ENCODE peak calls at places on chromosome 15, in six cellular contexts. One of them, this sample, is unnamed.

GRCh38 chr15:78620021-78620838 is 566 bp downstream of the CHRNA3 start:
- DNase-seq in lower leg skin: no peak
- DNase-seq in body of pancreas: no peak
- DNase-seq in ovary: peak
- DNase-seq in A549: peak
- DNase-seq in esophagus squamous epithelium: no peak
- DNase-seq in this sample: no peak

GRCh38 chr15:99104788-99105515 is at the start of gene SYNM:
- DNase-seq in lower leg skin: no peak
- DNase-seq in body of pancreas: peak
- DNase-seq in ovary: peak
- DNase-seq in A549: peak
- DNase-seq in esophagus squamous epithelium: no peak
- DNase-seq in this sample: peak

GRCh38 chr15:37995461-37996347 is 61.3 kb downstream of the TMCO5A start:
- DNase-seq in lower leg skin: no peak
- DNase-seq in body of pancreas: no peak
- DNase-seq in ovary: no peak
- DNase-seq in A549: no peak
- DNase-seq in esophagus squamous epithelium: no peak
- DNase-seq in this sample: no peak

GRCh38 chr15:59384507-59384906 is 11.8 kb upstream of the MYO1E start:
- DNase-seq in lower leg skin: no peak
- DNase-seq in body of pancreas: no peak
- DNase-seq in ovary: no peak
- DNase-seq in A549: no peak
- DNase-seq in esophagus squamous epithelium: no peak
- DNase-seq in this sample: no peak

GRCh38 chr15:73515520-73515919 is 72.6 kb downstream of the REC114 start:
- DNase-seq in lower leg skin: no peak
- DNase-seq in body of pancreas: no peak
- DNase-seq in ovary: no peak
- DNase-seq in A549: no peak
- DNase-seq in esophagus squamous epithelium: no peak
- DNase-seq in this sample: no peak

GRCh38 chr15:63140936-63141335 is 16.3 kb downstream of the RPS27L start:
- DNase-seq in lower leg skin: no peak
- DNase-seq in body of pancreas: no peak
- DNase-seq in ovary: no peak
- DNase-seq in A549: no peak
- DNase-seq in esophagus squamous epithelium: no peak
- DNase-seq in this sample: no peak

GRCh38 chr15:35674873-35675781 is 129.2 kb upstream of the DPH6 start:
- DNase-seq in lower leg skin: no peak
- DNase-seq in body of pancreas: no peak
- DNase-seq in ovary: no peak
- DNase-seq in A549: no peak
- DNase-seq in esophagus squamous epithelium: no peak
- DNase-seq in this sample: no peak

GRCh38 chr15:99925661-99926461 is 192.6 kb upstream of the LYSMD4 start:
- DNase-seq in lower leg skin: peak
- DNase-seq in body of pancreas: peak
- DNase-seq in ovary: peak
- DNase-seq in A549: peak
- DNase-seq in esophagus squamous epithelium: peak
- DNase-seq in this sample: peak

GRCh38 chr15:76065793-76066192 is 6.0 kb downstream of the TMEM266 start:
- DNase-seq in lower leg skin: no peak
- DNase-seq in body of pancreas: no peak
- DNase-seq in ovary: no peak
- DNase-seq in A549: no peak
- DNase-seq in esophagus squamous epithelium: no peak
- DNase-seq in this sample: no peak

GRCh38 chr15:48861813-48862431 is 16.0 kb upstream of the EID1 start:
- DNase-seq in lower leg skin: no peak
- DNase-seq in body of pancreas: no peak
- DNase-seq in ovary: no peak
- DNase-seq in A549: peak
- DNase-seq in esophagus squamous epithelium: no peak
- DNase-seq in this sample: no peak

GRCh38 chr15:72838311-72838731 is 54.8 kb upstream of the ADPGK start:
- DNase-seq in lower leg skin: no peak
- DNase-seq in body of pancreas: no peak
- DNase-seq in ovary: peak
- DNase-seq in A549: no peak
- DNase-seq in esophagus squamous epithelium: no peak
- DNase-seq in this sample: peak

GRCh38 chr15:101058735-101059134 is 139.6 kb downstream of the LRRK1 start:
- DNase-seq in lower leg skin: peak
- DNase-seq in body of pancreas: no peak
- DNase-seq in ovary: no peak
- DNase-seq in A549: no peak
- DNase-seq in esophagus squamous epithelium: no peak
- DNase-seq in this sample: no peak

GRCh38 chr15:40630313-40630712 is 36.3 kb downstream of the KNL1 start:
- DNase-seq in lower leg skin: no peak
- DNase-seq in body of pancreas: no peak
- DNase-seq in ovary: no peak
- DNase-seq in A549: no peak
- DNase-seq in esophagus squamous epithelium: no peak
- DNase-seq in this sample: no peak

GRCh38 chr15:83977992-83978391 is 257.6 kb upstream of the GOLGA6L4 start:
- DNase-seq in lower leg skin: no peak
- DNase-seq in body of pancreas: peak
- DNase-seq in ovary: no peak
- DNase-seq in A549: no peak
- DNase-seq in esophagus squamous epithelium: no peak
- DNase-seq in this sample: no peak

GRCh38 chr15:71883447-71883846 is 73.1 kb downstream of the NR2E3 start:
- DNase-seq in lower leg skin: no peak
- DNase-seq in body of pancreas: no peak
- DNase-seq in ovary: no peak
- DNase-seq in A549: no peak
- DNase-seq in esophagus squamous epithelium: no peak
- DNase-seq in this sample: no peak

GRCh38 chr15:35430301-35430700 is 115.7 kb downstream of the DPH6 start:
- DNase-seq in lower leg skin: no peak
- DNase-seq in body of pancreas: no peak
- DNase-seq in ovary: no peak
- DNase-seq in A549: no peak
- DNase-seq in esophagus squamous epithelium: no peak
- DNase-seq in this sample: no peak

GRCh38 chr15:53759333-53759975 is at the start of gene WDR72:
- DNase-seq in lower leg skin: no peak
- DNase-seq in body of pancreas: peak
- DNase-seq in ovary: no peak
- DNase-seq in A549: no peak
- DNase-seq in esophagus squamous epithelium: no peak
- DNase-seq in this sample: no peak

GRCh38 chr15:99571299-99571698 is 5.5 kb downstream of the MEF2A start:
- DNase-seq in lower leg skin: no peak
- DNase-seq in body of pancreas: no peak
- DNase-seq in ovary: no peak
- DNase-seq in A549: no peak
- DNase-seq in esophagus squamous epithelium: no peak
- DNase-seq in this sample: no peak

GRCh38 chr15:63044645-63045437 is 2.3 kb downstream of the TPM1 start:
- DNase-seq in lower leg skin: no peak
- DNase-seq in body of pancreas: no peak
- DNase-seq in ovary: no peak
- DNase-seq in A549: no peak
- DNase-seq in esophagus squamous epithelium: no peak
- DNase-seq in this sample: no peak

GRCh38 chr15:34304613-34305012 is 33.0 kb downstream of the SLC12A6 start:
- DNase-seq in lower leg skin: no peak
- DNase-seq in body of pancreas: no peak
- DNase-seq in ovary: no peak
- DNase-seq in A549: no peak
- DNase-seq in esophagus squamous epithelium: no peak
- DNase-seq in this sample: no peak

GRCh38 chr15:91867581-91868026 is 14.1 kb downstream of the SLCO3A1 start:
- DNase-seq in lower leg skin: peak
- DNase-seq in body of pancreas: peak
- DNase-seq in ovary: peak
- DNase-seq in A549: peak
- DNase-seq in esophagus squamous epithelium: no peak
- DNase-seq in this sample: peak

GRCh38 chr15:78685157-78685830 is 44.3 kb upstream of the CHRNB4 start:
- DNase-seq in lower leg skin: no peak
- DNase-seq in body of pancreas: no peak
- DNase-seq in ovary: no peak
- DNase-seq in A549: no peak
- DNase-seq in esophagus squamous epithelium: no peak
- DNase-seq in this sample: no peak

DNA sequence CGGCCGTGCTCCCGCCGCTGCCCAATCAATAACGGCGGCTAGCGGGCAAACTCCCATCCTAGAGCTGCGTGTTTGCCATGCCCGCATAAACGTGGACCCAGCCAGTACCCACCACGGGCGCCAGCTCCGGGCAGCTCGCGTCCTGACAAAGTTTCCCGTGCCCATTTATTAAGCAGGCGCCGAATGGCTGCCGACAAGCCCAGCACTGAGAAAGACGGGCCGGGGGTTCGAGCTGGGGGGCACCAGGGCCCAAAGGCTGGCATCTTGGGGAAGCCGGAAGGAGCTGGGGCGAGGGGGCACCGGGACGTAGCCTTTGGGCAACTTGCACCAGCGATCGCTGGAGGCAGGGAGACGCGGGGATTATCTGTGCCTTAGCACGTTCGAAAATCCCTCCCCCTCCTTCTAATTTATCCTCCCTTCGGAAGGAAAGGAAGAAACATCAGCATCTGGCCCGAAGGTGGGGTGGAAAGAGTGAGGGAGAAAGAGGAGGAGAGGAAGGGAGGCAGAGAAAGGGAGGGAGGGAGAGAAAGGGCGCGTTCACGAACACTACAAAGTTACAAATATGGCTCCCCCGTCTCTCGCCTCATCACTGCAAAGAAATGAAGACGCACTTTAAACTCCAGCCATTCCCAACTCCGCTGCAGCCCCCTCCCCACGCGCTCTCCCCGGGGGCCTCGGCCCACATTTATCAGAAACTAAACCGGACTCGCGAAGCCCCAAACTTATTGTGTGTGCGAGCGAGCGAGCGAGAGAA is 1.1 kb downstream of the ANP32A start:
- DNase-seq in lower leg skin: peak
- DNase-seq in body of pancreas: peak
- DNase-seq in ovary: peak
- DNase-seq in A549: peak
- DNase-seq in esophagus squamous epithelium: no peak
- DNase-seq in this sample: peak
- TF ChIP-seq POLR2A in lower leg skin: no peak
- TF ChIP-seq POLR2A in body of pancreas: peak
- TF ChIP-seq POLR2A in ovary: no peak
- TF ChIP-seq POLR2A in A549: no peak
- TF ChIP-seq POLR2A in esophagus squamous epithelium: no peak
- TF ChIP-seq POLR2A in this sample: peak

DNA sequence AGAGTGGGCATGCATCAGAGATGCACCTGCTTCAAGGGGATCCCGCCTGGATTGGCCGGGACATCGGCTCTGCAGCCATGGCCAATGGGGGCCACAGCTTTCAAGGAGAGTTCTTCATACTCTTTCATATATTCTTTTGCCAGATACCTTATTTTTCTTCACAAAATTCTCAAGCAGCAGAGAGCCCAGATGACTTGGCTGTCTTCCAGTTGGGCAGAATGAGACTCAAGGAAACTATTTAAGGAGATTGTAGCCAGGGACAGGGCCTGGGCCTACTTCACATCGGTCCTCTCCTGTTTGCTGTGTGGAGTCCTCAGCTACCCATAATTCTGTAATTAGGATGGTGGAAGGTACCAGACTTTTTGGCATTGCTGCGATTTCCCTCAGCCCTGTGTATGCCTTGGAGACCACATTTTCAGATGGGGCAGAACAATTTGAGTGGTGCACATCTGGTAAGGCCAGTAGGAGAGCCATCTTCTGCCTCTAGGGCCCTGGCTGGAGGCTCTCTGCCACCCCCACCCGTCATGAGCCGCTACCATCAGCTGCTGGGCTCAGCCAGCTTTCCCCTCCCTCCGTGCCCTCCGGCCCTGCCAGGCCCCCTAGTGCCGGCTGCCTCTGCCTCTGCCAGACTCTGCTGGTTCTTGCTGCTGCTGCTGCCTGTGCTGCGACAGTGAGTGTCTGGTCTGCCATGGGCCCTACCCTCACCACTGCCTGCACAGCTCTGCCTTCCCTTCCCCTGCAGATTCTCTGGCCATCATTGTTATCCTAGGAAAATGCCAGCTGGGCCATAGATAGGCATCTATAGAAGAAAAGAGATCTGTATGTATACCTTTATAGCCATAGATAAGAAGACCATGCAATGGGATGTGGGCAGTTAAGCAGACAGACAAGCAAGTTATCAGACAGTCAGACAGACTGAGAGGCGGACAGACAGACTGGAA is 6.7 kb downstream of the PLIN1 start:
- DNase-seq in lower leg skin: no peak
- DNase-seq in body of pancreas: no peak
- DNase-seq in ovary: no peak
- DNase-seq in A549: no peak
- DNase-seq in esophagus squamous epithelium: no peak
- DNase-seq in this sample: no peak
- TF ChIP-seq CTCF in lower leg skin: no peak
- TF ChIP-seq CTCF in body of pancreas: no peak
- TF ChIP-seq CTCF in ovary: no peak
- TF ChIP-seq CTCF in A549: no peak
- TF ChIP-seq CTCF in esophagus squamous epithelium: no peak
- TF ChIP-seq CTCF in this sample: no peak

DNA sequence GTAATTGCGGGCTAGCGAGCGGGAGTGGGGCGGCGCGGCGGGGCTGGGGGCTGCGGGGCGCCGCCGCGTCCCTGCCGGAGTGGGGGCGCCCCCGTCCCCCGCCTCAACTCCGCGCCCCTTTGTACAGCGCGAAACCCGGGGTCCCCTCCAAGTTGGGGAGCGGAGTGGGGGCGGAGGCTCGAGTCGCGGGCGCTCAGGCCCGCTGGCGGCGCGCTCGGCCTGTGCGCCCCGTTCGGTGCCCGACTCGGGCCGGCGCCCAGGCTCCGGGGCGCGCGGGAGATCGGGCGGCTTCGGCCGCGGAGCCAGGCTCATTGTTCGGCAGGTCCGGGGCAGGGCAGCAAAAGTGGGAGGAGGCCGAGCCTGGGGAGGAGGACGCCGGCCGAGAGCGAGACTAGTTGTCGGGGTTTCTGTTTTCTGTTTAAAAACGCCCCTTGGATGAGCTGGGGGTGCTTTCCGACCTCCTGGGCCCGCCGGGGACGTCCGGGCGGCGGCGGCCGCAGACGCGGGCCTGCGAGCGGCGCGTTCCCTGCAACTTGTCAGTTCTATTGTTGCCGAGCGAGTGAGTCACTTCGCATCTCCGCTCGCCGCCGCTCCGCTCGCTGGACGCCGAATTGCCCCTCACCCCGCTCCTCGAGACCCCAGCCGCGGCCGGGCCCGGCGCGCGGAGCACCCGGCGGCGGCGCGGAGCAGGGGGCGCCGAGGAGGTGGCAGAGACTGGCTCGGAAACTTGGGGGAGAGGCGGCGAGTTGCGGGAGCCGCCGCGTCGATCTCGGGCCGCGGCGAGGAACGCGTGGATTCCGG is 663 bp downstream of the TCF12 start:
- DNase-seq in lower leg skin: peak
- DNase-seq in body of pancreas: peak
- DNase-seq in ovary: peak
- DNase-seq in A549: peak
- DNase-seq in esophagus squamous epithelium: no peak
- DNase-seq in this sample: peak
- TF ChIP-seq POLR2A in lower leg skin: no peak
- TF ChIP-seq POLR2A in body of pancreas: peak
- TF ChIP-seq POLR2A in ovary: no peak
- TF ChIP-seq POLR2A in A549: peak
- TF ChIP-seq POLR2A in esophagus squamous epithelium: no peak
- TF ChIP-seq POLR2A in this sample: peak

GRCh38 chr15:27165590-27165989 is 194.6 kb downstream of the GABRG3 start:
- DNase-seq in lower leg skin: no peak
- DNase-seq in body of pancreas: no peak
- DNase-seq in ovary: no peak
- DNase-seq in A549: no peak
- DNase-seq in esophagus squamous epithelium: no peak
- DNase-seq in this sample: no peak
- TF ChIP-seq CTCF in lower leg skin: no peak
- TF ChIP-seq CTCF in body of pancreas: no peak
- TF ChIP-seq CTCF in ovary: no peak
- TF ChIP-seq CTCF in A549: no peak
- TF ChIP-seq CTCF in esophagus squamous epithelium: no peak
- TF ChIP-seq CTCF in this sample: no peak

This sample was measured in gastrocnemius medialis.